ENCODE peak calls at places on chromosomes 1 and 21, in ten cellular contexts. Q, F, N, Z, G, K, S, M, D and L are unnamed samples. For H3K4me1, the result is how much of the 10 kb centered on the place peaks cover.

GRCh38 chr1:31926846-31927660 is 11.1 kb downstream of the PTP4A2 start:
- DNase-seq in Q (no peak), F (no peak), N (no peak), Z (no peak), G (no peak), K (no peak), S (no peak), M (no peak), D (no peak), L (no peak)

GRCh38 chr1:25054526-25054925 is 124.5 kb upstream of the RUNX3 start:
- DNase-seq in Q (no peak), F (no peak), N (no peak), Z (no peak), G (no peak), K (no peak), S (no peak), M (no peak), D (no peak), L (no peak)

GRCh38 chr1:220160027-220160426 is 66.1 kb downstream of the IARS2 start:
- DNase-seq in Q (no peak), F (no peak), N (no peak), Z (no peak), G (no peak), K (no peak), S (no peak), M (no peak), D (no peak), L (no peak)

GRCh38 chr1:156623946-156624813 is 5.0 kb downstream of the HAPLN2 start:
- DNase-seq in Q (peak), F (peak), N (peak), Z (no peak), G (peak), K (peak), S (peak), M (peak), D (peak), L (peak)

GRCh38 chr1:154014154-154014910 is 23.8 kb downstream of the RPS27 start:
- DNase-seq in Q (no peak), F (peak), N (no peak), Z (no peak), G (no peak), K (no peak), S (no peak), M (no peak), D (no peak), L (no peak)

GRCh38 chr1:10856863-10857598 is 60.6 kb upstream of the CASZ1 start:
- DNase-seq in Q (no peak), F (no peak), N (no peak), Z (no peak), G (no peak), K (no peak), S (no peak), M (peak), D (no peak), L (no peak)

GRCh38 chr21:35428489-35428888 is 379.4 kb upstream of the RUNX1 start:
- DNase-seq in Q (no peak), F (no peak), N (no peak), Z (peak), G (no peak), K (no peak), S (no peak), M (peak), D (peak), L (no peak)

GRCh38 chr1:159959451-159959850 is 5.4 kb upstream of the SLAMF9 start:
- DNase-seq in Q (no peak), F (peak), N (no peak), Z (no peak), G (no peak), K (no peak), S (no peak), M (no peak), D (no peak), L (no peak)

GRCh38 chr1:245807954-245808719 is 653.4 kb downstream of the KIF26B start:
- DNase-seq in Q (no peak), F (no peak), N (no peak), Z (peak), G (no peak), K (no peak), S (no peak), M (no peak), D (no peak), L (no peak)

GRCh38 chr1:81654147-81654546 is 146.6 kb upstream of the ADGRL2 start:
- DNase-seq in Q (no peak), F (peak), N (no peak), Z (no peak), G (no peak), K (no peak), S (no peak), M (no peak), D (no peak), L (no peak)

GRCh38 chr1:174976436-174977107 is 23.2 kb upstream of the CACYBP start:
- DNase-seq in Q (no peak), F (peak), N (no peak), Z (no peak), G (no peak), K (no peak), S (no peak), M (no peak), D (no peak), L (no peak)

GRCh38 chr21:41359289-41359688 is 2.5 kb upstream of the MX2 start:
- DNase-seq in Q (no peak), F (no peak), N (no peak), Z (peak), G (no peak), K (no peak), S (no peak), M (no peak), D (no peak), L (no peak)

GRCh38 chr1:9145021-9145668 is 16.2 kb upstream of the GPR157 start:
- DNase-seq in Q (peak), F (peak), N (peak), Z (no peak), G (peak), K (no peak), S (no peak), M (no peak), D (no peak), L (peak)

GRCh38 chr1:45326627-45327591 is at the start of gene HPDL:
- DNase-seq in Q (peak), F (no peak), N (peak), Z (peak), G (peak), K (peak), S (no peak), M (peak), D (peak), L (peak)

GRCh38 chr1:109383850-109384249 is 13.9 kb downstream of the SORT1 start:
- DNase-seq in Q (no peak), F (no peak), N (peak), Z (no peak), G (no peak), K (no peak), S (no peak), M (no peak), D (no peak), L (no peak)

GRCh38 chr1:109388208-109388711 is 9.5 kb downstream of the SORT1 start:
- DNase-seq in Q (no peak), F (no peak), N (no peak), Z (no peak), G (no peak), K (no peak), S (no peak), M (no peak), D (no peak), L (no peak)

GRCh38 chr1:109386054-109386717 is 11.5 kb downstream of the SORT1 start:
- DNase-seq in Q (no peak), F (no peak), N (no peak), Z (no peak), G (no peak), K (no peak), S (no peak), M (no peak), D (no peak), L (no peak)

GRCh38 chr1:109383087-109383779 is 14.5 kb downstream of the SORT1 start:
- DNase-seq in Q (no peak), F (no peak), N (no peak), Z (no peak), G (no peak), K (no peak), S (peak), M (no peak), D (no peak), L (no peak)

DNA sequence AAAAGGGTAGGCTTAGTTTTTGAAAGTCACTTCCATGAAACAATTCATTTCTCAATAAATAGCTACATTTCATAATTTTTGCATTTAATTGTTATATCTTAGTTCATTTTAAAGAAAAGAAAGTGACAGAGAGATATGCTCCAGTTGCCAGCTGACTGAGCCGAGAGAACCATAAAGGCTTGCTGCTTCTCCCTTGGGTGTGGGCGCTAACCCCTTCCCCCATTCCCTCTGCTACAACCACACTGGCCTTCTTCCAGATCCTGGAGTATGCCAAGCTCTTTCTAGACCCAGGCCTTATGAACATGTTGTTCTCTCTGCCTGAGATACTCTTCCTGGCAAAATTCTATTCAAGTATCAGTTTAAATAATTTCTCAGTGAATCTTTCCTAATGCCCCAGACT is 12.3 kb downstream of the SORT1 start:
- DNase-seq in Q (no peak), F (no peak), N (no peak), Z (no peak), G (peak), K (no peak), S (no peak), M (peak), D (peak), L (no peak)
- H3K4me1 ChIP-seq in Q (under half), F (under half), N (half or more), Z (under half), G (under half), K (under half), S (under half), M (half or more), D (half or more), L (under half)

GRCh38 chr1:203668401-203668800 is 41.8 kb downstream of the ATP2B4 start:
- DNase-seq in Q (no peak), F (no peak), N (peak), Z (no peak), G (no peak), K (no peak), S (no peak), M (no peak), D (no peak), L (no peak)

GRCh38 chr1:203672354-203672753 is 45.7 kb downstream of the ATP2B4 start:
- DNase-seq in Q (no peak), F (no peak), N (no peak), Z (no peak), G (peak), K (no peak), S (no peak), M (peak), D (peak), L (no peak)

GRCh38 chr1:203671808-203672207 is 45.2 kb downstream of the ATP2B4 start:
- DNase-seq in Q (no peak), F (no peak), N (no peak), Z (no peak), G (no peak), K (no peak), S (no peak), M (no peak), D (no peak), L (no peak)

GRCh38 chr1:203669739-203670138 is 43.1 kb downstream of the ATP2B4 start:
- DNase-seq in Q (peak), F (peak), N (no peak), Z (no peak), G (no peak), K (no peak), S (no peak), M (no peak), D (no peak), L (no peak)

DNA sequence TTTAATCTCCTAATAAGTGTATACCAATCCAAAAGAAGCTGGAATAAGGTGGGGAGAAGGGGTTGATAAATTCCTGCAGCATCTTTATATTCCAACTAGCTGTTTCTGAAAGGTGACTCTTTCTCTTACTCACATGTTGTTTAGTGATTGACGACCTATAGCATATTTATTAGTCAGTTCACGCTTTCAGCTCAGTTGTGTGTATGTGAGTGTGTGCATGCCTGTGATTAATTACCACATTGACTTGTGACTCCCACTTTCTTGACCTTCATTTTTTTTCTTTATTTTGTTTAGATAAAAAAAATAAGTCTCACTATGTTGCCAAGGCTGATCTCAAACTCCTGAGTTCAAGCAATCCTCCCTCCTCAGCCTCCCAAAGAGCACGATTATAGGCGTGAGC is 44.4 kb downstream of the ATP2B4 start:
- DNase-seq in Q (no peak), F (no peak), N (no peak), Z (no peak), G (no peak), K (no peak), S (no peak), M (no peak), D (no peak), L (no peak)
- H3K4me1 ChIP-seq in Q (under half), F (under half), N (under half), Z (under half), G (half or more), K (under half), S (under half), M (under half), D (half or more), L (under half)

GRCh38 chr1:111633736-111634135 is 14.1 kb downstream of the RAP1A start:
- DNase-seq in Q (no peak), F (no peak), N (no peak), Z (no peak), G (no peak), K (no peak), S (no peak), M (no peak), D (no peak), L (no peak)

GRCh38 chr1:111629190-111629954 is 9.8 kb downstream of the RAP1A start:
- DNase-seq in Q (no peak), F (no peak), N (no peak), Z (no peak), G (no peak), K (no peak), S (no peak), M (no peak), D (no peak), L (no peak)

GRCh38 chr1:111628153-111628552 is 8.6 kb downstream of the RAP1A start:
- DNase-seq in Q (no peak), F (no peak), N (no peak), Z (no peak), G (no peak), K (no peak), S (no peak), M (no peak), D (no peak), L (no peak)

GRCh38 chr1:111635324-111636009 is 15.9 kb downstream of the RAP1A start:
- DNase-seq in Q (no peak), F (no peak), N (no peak), Z (no peak), G (no peak), K (no peak), S (no peak), M (no peak), D (no peak), L (no peak)

GRCh38 chr1:111631502-111631901 is 11.9 kb downstream of the RAP1A start:
- DNase-seq in Q (no peak), F (no peak), N (no peak), Z (no peak), G (no peak), K (no peak), S (no peak), M (no peak), D (no peak), L (no peak)
- H3K4me1 ChIP-seq in Q (under half), F (under half), N (under half), Z (under half), G (under half), K (under half), S (under half), M (under half), D (half or more), L (half or more)

GRCh38 chr1:223531742-223532341 is 133.7 kb downstream of the CAPN8 start:
- DNase-seq in Q (peak), F (peak), N (peak), Z (peak), G (peak), K (peak), S (peak), M (peak), D (peak), L (peak)
- H3K4me1 ChIP-seq in Q (under half), F (under half), N (under half), Z (under half), G (under half), K (under half), S (under half), M (under half), D (under half), L (under half)

GRCh38 chr1:182886985-182887384 is 47.8 kb downstream of the DHX9 start:
- DNase-seq in Q (no peak), F (no peak), N (no peak), Z (no peak), G (no peak), K (no peak), S (no peak), M (no peak), D (no peak), L (no peak)

GRCh38 chr1:182890927-182891610 is 51.9 kb downstream of the DHX9 start:
- DNase-seq in Q (no peak), F (no peak), N (no peak), Z (peak), G (peak), K (no peak), S (no peak), M (no peak), D (no peak), L (peak)

GRCh38 chr1:182888736-182889531 is 49.8 kb downstream of the DHX9 start:
- DNase-seq in Q (no peak), F (no peak), N (no peak), Z (no peak), G (no peak), K (no peak), S (no peak), M (no peak), D (no peak), L (no peak)

GRCh38 chr1:182885591-182885990 is 46.4 kb downstream of the DHX9 start:
- DNase-seq in Q (no peak), F (no peak), N (no peak), Z (no peak), G (no peak), K (no peak), S (no peak), M (no peak), D (no peak), L (no peak)

DNA sequence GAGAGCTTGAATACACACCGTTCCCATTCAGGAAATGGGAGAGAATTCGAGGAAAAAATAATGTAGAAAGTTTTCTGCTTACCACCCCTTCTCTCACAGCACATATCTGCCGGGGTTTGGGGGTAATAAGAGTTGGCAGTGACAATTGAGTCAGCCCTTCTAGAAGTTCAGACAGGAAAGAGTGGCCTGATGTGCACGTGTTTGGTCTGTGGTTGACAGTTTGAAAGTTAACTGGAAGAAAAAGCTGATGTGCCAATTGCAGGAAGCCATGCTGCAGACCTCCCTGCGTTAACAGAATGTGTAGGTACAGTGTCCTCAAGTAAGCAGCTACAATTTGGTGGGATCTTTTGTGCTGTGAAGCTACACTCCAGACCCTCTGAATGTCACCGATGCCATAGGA is 50.9 kb downstream of the DHX9 start:
- DNase-seq in Q (no peak), F (no peak), N (no peak), Z (no peak), G (no peak), K (no peak), S (no peak), M (no peak), D (no peak), L (no peak)
- H3K4me1 ChIP-seq in Q (under half), F (under half), N (under half), Z (under half), G (under half), K (under half), S (under half), M (under half), D (under half), L (under half)

GRCh38 chr1:66266756-66267155 is 267.2 kb upstream of the SGIP1 start:
- DNase-seq in Q (no peak), F (no peak), N (no peak), Z (no peak), G (no peak), K (no peak), S (no peak), M (no peak), D (no peak), L (no peak)
- H3K4me1 ChIP-seq in Q (half or more), F (under half), N (under half), Z (under half), G (under half), K (under half), S (under half), M (half or more), D (half or more), L (under half)

DNA sequence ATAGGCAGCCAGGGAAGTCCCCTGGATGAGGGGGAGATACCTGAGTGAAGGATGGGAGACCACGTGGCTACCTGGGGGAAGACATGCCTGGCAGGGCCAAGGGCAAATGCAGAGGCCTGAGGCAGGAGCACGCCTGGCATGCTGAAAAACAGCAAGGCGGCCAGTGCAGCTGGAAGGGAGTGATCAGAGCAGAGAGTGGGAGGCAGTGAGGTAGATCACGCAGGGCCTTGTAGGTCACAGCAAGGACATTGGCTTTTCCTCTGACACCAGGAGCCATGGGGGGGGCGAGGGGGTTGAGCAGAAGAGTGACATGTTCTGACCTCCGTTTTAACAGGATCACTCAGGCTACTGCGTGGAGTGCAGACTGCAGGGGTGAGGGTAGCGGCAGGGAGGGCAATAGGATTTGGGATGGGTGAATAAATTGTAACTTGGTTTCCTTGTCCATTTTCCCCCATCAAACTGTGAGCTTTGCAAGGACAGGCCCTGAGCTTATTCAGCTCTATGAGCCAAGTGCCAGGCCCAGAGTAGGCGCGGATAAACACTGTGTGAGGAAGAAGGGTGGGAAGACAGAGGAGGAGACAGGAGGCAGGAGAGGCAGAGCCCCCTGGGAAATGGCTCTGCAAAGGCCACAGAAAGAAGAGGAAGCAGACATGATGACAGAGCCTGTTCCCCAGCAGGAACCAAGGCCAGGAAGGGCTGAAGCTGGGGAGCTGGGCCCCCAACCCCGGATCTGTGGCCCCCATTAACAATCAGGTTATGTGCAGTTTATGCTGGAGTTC is 16.7 kb downstream of the IFI6 start:
- DNase-seq in Q (no peak), F (no peak), N (no peak), Z (no peak), G (no peak), K (no peak), S (no peak), M (no peak), D (no peak), L (no peak)
- H3K4me1 ChIP-seq in Q (under half), F (under half), N (under half), Z (under half), G (under half), K (under half), S (under half), M (under half), D (half or more), L (under half)